ENCODE peak calls at places on chromosomes 5 and 9, in seven cellular contexts. P, O, E, B, R, J and L are unnamed samples. For H3K27me3 and H3K4me1, the result is how much of the 10 kb centered on the place peaks cover.

GRCh38 chr9:96660693-96661248 is 5.7 kb upstream of the PRXL2C start:
- DNase-seq in P (no peak), B (no peak), J (no peak), O (no peak), E (no peak), R (no peak), L (no peak)

GRCh38 chr5:40842351-40842750 is 1.2 kb downstream of the CARD6 start:
- DNase-seq in J (no peak), B (no peak), O (no peak), R (no peak), E (no peak), P (no peak), L (no peak)

GRCh38 chr9:34603610-34604231 is 8.2 kb downstream of the RPP25L start:
- DNase-seq in R (peak), P (peak), O (peak), B (peak), E (peak), J (no peak), L (no peak)

GRCh38 chr5:54415896-54416640 is 39.4 kb upstream of the HSPB3 start:
- DNase-seq in O (no peak), P (peak), B (no peak), J (no peak), E (no peak), R (no peak), L (no peak)

GRCh38 chr5:111127453-111128195 is 35.5 kb downstream of the WDR36 start:
- DNase-seq in J (no peak), E (no peak), B (no peak), R (no peak), P (no peak), O (no peak), L (no peak)

GRCh38 chr5:95664204-95664786 is 17.7 kb downstream of the RFESD start:
- DNase-seq in O (peak), B (no peak), R (no peak), P (peak), J (no peak), E (peak), L (no peak)

GRCh38 chr9:26077860-26078259 is 399.6 kb upstream of the TUSC1 start:
- DNase-seq in E (no peak), J (no peak), B (no peak), O (peak), R (no peak), P (no peak), L (no peak)

GRCh38 chr9:119963798-119964372 is 594.6 kb upstream of the BRINP1 start:
- DNase-seq in O (no peak), J (no peak), R (no peak), P (peak), B (peak), E (peak), L (no peak)

GRCh38 chr5:150261231-150261630 is 28.3 kb downstream of the CAMK2A start:
- DNase-seq in B (no peak), E (no peak), J (no peak), P (no peak), O (no peak), R (no peak), L (no peak)

GRCh38 chr9:8432224-8432623 is 632.6 kb upstream of the DMAC1 start:
- DNase-seq in J (no peak), P (no peak), R (no peak), B (no peak), O (no peak), E (no peak), L (no peak)

GRCh38 chr5:60888359-60889061 is 44.4 kb upstream of the ELOVL7 start:
- DNase-seq in E (no peak), O (no peak), P (no peak), J (no peak), R (no peak), B (no peak), L (no peak)

GRCh38 chr5:61055434-61056006 is 106.7 kb downstream of the SMIM15 start:
- DNase-seq in O (no peak), J (no peak), E (peak), R (no peak), P (peak), B (no peak), L (no peak)

GRCh38 chr5:398475-399295 is 44.3 kb upstream of the EXOC3 start:
- DNase-seq in O (no peak), R (no peak), B (no peak), J (peak), E (no peak), P (no peak), L (no peak)

GRCh38 chr5:61850696-61851095 is 455.3 kb upstream of the KIF2A start:
- DNase-seq in B (no peak), O (no peak), J (no peak), R (no peak), P (no peak), E (no peak), L (no peak)

GRCh38 chr9:127178646-127179632 is 56.5 kb upstream of the ANGPTL2 start:
- DNase-seq in O (no peak), E (no peak), P (no peak), B (no peak), R (no peak), J (peak), L (no peak)

GRCh38 chr5:31408814-31409213 is 123.1 kb downstream of the DROSHA start:
- DNase-seq in E (peak), B (no peak), P (peak), R (no peak), O (no peak), J (no peak), L (no peak)

GRCh38 chr5:135307143-135307903 is 91.7 kb downstream of the MACROH2A1 start:
- DNase-seq in R (no peak), O (no peak), J (peak), P (peak), B (no peak), E (no peak), L (no peak)

GRCh38 chr5:10552183-10553143 is 11.4 kb upstream of the ANKRD33B start:
- DNase-seq in B (no peak), R (no peak), P (peak), O (no peak), E (no peak), J (no peak), L (no peak)

GRCh38 chr9:115340314-115340713 is 222.4 kb upstream of the TNC start:
- DNase-seq in B (no peak), R (no peak), E (no peak), P (no peak), O (no peak), J (no peak), L (no peak)

GRCh38 chr5:153441997-153442396 is 48.5 kb upstream of the GRIA1 start:
- DNase-seq in B (no peak), E (no peak), P (no peak), J (no peak), O (no peak), R (no peak), L (no peak)

GRCh38 chr5:119840175-119840574 is 210.8 kb downstream of the FAM170A start:
- DNase-seq in B (no peak), R (no peak), J (no peak), E (no peak), O (no peak), P (no peak), L (no peak)

GRCh38 chr5:75622564-75622963 is 11.3 kb downstream of the ANKDD1B start:
- DNase-seq in O (no peak), R (no peak), B (peak), E (no peak), J (no peak), P (peak), L (no peak)

GRCh38 chr5:132059696-132060500 is 557 bp upstream of the IL3 start:
- DNase-seq in B (no peak), E (no peak), J (peak), O (no peak), R (no peak), P (no peak), L (no peak)

GRCh38 chr9:109968702-109969450 is 188.9 kb downstream of the PALM2AKAP2 start:
- DNase-seq in E (no peak), R (no peak), O (no peak), J (no peak), P (no peak), B (no peak), L (no peak)

GRCh38 chr5:133251296-133252132 is 199.7 kb downstream of the HSPA4 start:
- DNase-seq in E (no peak), P (no peak), O (peak), B (no peak), R (no peak), J (no peak), L (no peak)

GRCh38 chr5:77425998-77426659 is 66.0 kb downstream of the WDR41 start:
- DNase-seq in P (peak), O (no peak), B (no peak), J (no peak), R (no peak), E (no peak), L (no peak)

GRCh38 chr5:82068723-82069122 is 96.9 kb downstream of the ATG10 start:
- DNase-seq in B (no peak), E (no peak), R (no peak), J (no peak), O (no peak), P (no peak), L (no peak)

GRCh38 chr5:178404987-178405386 is 172.4 kb upstream of the PHYKPL start:
- DNase-seq in P (peak), E (no peak), R (no peak), J (no peak), B (no peak), O (no peak), L (no peak)

GRCh38 chr5:154620406-154620805 is 134.8 kb upstream of the LARP1 start:
- DNase-seq in O (no peak), B (no peak), R (no peak), E (no peak), J (no peak), P (no peak), L (no peak)

GRCh38 chr9:117434568-117434967 is 19.7 kb upstream of the ASTN2 start:
- DNase-seq in B (no peak), R (no peak), O (no peak), P (no peak), J (no peak), E (no peak), L (no peak)

GRCh38 chr5:133865113-133865512 is 103.3 kb downstream of the C5orf15 start:
- DNase-seq in B (no peak), R (no peak), P (no peak), O (no peak), E (no peak), J (no peak), L (no peak)

GRCh38 chr5:103021310-103021709 is 98.6 kb downstream of the GIN1 start:
- DNase-seq in J (no peak), P (peak), R (no peak), B (no peak), O (no peak), E (no peak), L (no peak)

GRCh38 chr5:102866315-102866693 is 111.2 kb downstream of the PAM start:
- DNase-seq in B (no peak), R (no peak), O (no peak), E (peak), J (no peak), P (no peak), L (no peak)

GRCh38 chr5:2742921-2743679 is 8.4 kb downstream of the IRX2 start:
- DNase-seq in P (no peak), O (no peak), J (peak), R (no peak), B (no peak), E (no peak), L (no peak)
- H3K27me3 ChIP-seq in P (under half), O (under half), J (under half), R (under half), B (under half), E (under half), L (half or more)

DNA sequence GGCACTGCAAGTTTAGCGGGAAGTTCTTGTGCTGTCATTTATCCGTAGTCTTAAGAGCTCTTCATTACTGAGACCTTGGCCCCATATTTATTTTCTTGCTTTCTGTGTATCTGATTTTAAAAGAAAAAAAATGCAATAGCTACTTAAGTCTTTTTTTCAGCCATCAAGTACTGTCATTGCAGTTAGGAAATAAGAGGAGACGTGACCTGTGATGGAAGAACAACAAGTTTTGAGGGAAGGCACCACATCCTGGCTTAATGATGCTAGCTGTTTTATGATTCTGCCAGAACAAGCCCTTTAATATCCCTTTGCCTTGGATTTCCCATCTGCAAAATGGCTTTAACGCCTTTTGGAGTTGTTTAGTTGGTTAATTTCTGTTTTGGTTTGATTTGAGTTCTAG is 3.8 kb downstream of the RGMB start:
- DNase-seq in R (no peak), O (no peak), P (no peak), B (no peak), J (no peak), E (no peak), L (no peak)
- H3K4me1 ChIP-seq in R (half or more), O (under half), P (under half), B (under half), J (half or more), E (under half), L (under half)

GRCh38 chr9:129626944-129627297 is 958 bp downstream of the NTMT1 start:
- DNase-seq in B (no peak), P (peak), O (no peak), E (peak), J (no peak), R (no peak), L (no peak)

GRCh38 chr9:129624947-129625346 is 1.0 kb upstream of the NTMT1 start:
- DNase-seq in P (no peak), B (no peak), E (no peak), O (no peak), J (no peak), R (no peak), L (no peak)

GRCh38 chr9:129623331-129623730 is 2.4 kb upstream of the C9orf50 start:
- DNase-seq in P (peak), O (no peak), R (no peak), J (no peak), E (no peak), B (no peak), L (no peak)

GRCh38 chr9:129626079-129626943 is at the start of gene NTMT1:
- DNase-seq in O (peak), R (peak), P (peak), E (peak), J (no peak), B (peak), L (peak)

GRCh38 chr9:129624168-129624759 is 1.7 kb upstream of the NTMT1 start:
- DNase-seq in O (peak), E (peak), J (no peak), R (peak), P (no peak), B (no peak), L (no peak)
- H3K27me3 ChIP-seq in O (under half), E (under half), J (under half), R (under half), P (under half), B (under half), L (under half)

DNA sequence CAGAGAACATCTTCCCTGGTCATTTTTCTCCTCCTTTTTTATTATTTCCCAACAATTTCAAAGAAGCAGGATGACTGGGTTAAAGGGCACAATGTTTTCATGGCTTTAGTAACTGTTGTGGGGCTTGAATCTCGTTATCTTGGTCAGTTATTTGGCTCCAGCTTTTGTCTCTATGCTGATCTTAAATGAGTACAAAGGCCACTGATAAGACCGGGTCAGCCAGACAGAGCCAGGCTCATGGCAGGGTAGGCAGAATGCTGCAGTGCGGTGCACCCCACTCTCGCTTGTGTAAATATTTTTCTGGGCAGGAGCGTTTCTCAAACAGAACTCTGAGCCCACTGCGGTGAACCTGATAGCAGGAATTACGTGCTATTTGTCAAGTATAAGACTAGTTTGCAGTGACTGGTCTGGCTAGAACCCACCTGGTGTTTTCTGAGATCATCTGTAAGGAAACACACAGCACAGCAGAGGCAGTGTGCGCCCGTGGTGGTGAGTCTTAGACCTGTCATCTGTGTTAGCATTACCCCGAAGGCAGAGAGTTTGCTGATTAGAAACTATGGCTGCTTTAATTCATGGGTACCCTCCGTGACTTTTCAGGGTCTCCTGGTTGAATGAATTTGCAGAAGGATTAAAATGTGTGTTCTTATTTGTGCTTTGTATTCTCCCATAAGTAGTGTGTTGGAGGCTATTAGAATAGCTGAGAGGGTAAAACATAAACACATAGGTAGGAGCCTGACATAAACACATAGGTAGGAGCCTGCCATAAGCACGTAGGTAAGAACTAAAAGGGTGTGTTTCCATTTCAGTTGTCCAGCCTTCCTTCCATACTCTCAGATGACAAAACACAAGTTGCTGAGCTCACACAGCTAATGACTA is 158.6 kb upstream of the DMRT1 start:
- DNase-seq in B (peak), R (no peak), P (peak), O (no peak), J (no peak), E (no peak), L (no peak)
- H3K4me1 ChIP-seq in B (under half), R (under half), P (under half), O (under half), J (half or more), E (under half), L (under half)